ENCODE peak calls at places on chromosomes 12 and 14, in four cellular contexts. One of them, this sample, is unnamed. For H3K4me1, the result is how much of the 10 kb centered on the place peaks cover.

GRCh38 chr14:75911883-75912282 is 69.9 kb downstream of the TGFB3 start:
- DNase-seq in HepG2: no peak
- DNase-seq in GM12878: no peak
- DNase-seq in H1: peak
- DNase-seq in this sample: peak

GRCh38 chr12:101414533-101415119 is 7.1 kb upstream of the ARL1 start:
- DNase-seq in HepG2: peak
- DNase-seq in GM12878: peak
- DNase-seq in H1: no peak
- DNase-seq in this sample: peak

GRCh38 chr14:105092124-105092911 is 27.1 kb upstream of the GPR132 start:
- DNase-seq in HepG2: no peak
- DNase-seq in GM12878: no peak
- DNase-seq in H1: no peak
- DNase-seq in this sample: no peak

GRCh38 chr12:90978117-90978770 is 23.3 kb upstream of the CCER1 start:
- DNase-seq in HepG2: peak
- DNase-seq in GM12878: peak
- DNase-seq in H1: no peak
- DNase-seq in this sample: no peak

GRCh38 chr12:29533815-29534489 is 36.5 kb upstream of the OVCH1 start:
- DNase-seq in HepG2: no peak
- DNase-seq in GM12878: no peak
- DNase-seq in H1: no peak
- DNase-seq in this sample: no peak

GRCh38 chr14:31486764-31487163 is 1.1 kb downstream of the GPR33 start:
- DNase-seq in HepG2: no peak
- DNase-seq in GM12878: no peak
- DNase-seq in H1: no peak
- DNase-seq in this sample: no peak

GRCh38 chr12:101789171-101789570 is 41.6 kb downstream of the GNPTAB start:
- DNase-seq in HepG2: no peak
- DNase-seq in GM12878: no peak
- DNase-seq in H1: no peak
- DNase-seq in this sample: no peak

GRCh38 chr12:19248929-19249602 is 119.5 kb downstream of the PLEKHA5 start:
- DNase-seq in HepG2: no peak
- DNase-seq in GM12878: no peak
- DNase-seq in H1: no peak
- DNase-seq in this sample: no peak

GRCh38 chr12:88453323-88453722 is 126.9 kb downstream of the KITLG start:
- DNase-seq in HepG2: no peak
- DNase-seq in GM12878: no peak
- DNase-seq in H1: no peak
- DNase-seq in this sample: no peak

GRCh38 chr14:95489163-95489887 is 27.1 kb downstream of the SYNE3 start:
- DNase-seq in HepG2: peak
- DNase-seq in GM12878: no peak
- DNase-seq in H1: no peak
- DNase-seq in this sample: no peak

GRCh38 chr12:108508243-108508642 is 6.8 kb upstream of the FICD start:
- DNase-seq in HepG2: no peak
- DNase-seq in GM12878: no peak
- DNase-seq in H1: no peak
- DNase-seq in this sample: no peak

GRCh38 chr12:9868271-9868815 is 811 bp downstream of the CLEC2B start:
- DNase-seq in HepG2: no peak
- DNase-seq in GM12878: no peak
- DNase-seq in H1: no peak
- DNase-seq in this sample: no peak

GRCh38 chr12:117020536-117021220 is 78.5 kb downstream of the TESC start:
- DNase-seq in HepG2: no peak
- DNase-seq in GM12878: no peak
- DNase-seq in H1: no peak
- DNase-seq in this sample: no peak

GRCh38 chr12:26198742-26199141 is 3.4 kb downstream of the SSPN start:
- DNase-seq in HepG2: no peak
- DNase-seq in GM12878: no peak
- DNase-seq in H1: no peak
- DNase-seq in this sample: no peak

GRCh38 chr14:58298880-58299664 is 717 bp downstream of the ARID4A start:
- DNase-seq in HepG2: no peak
- DNase-seq in GM12878: no peak
- DNase-seq in H1: no peak
- DNase-seq in this sample: no peak

GRCh38 chr14:68547305-68548193 is 245.3 kb downstream of the ZFP36L1 start:
- DNase-seq in HepG2: no peak
- DNase-seq in GM12878: no peak
- DNase-seq in H1: no peak
- DNase-seq in this sample: no peak

GRCh38 chr14:59450716-59451115 is 14.5 kb downstream of the GPR135 start:
- DNase-seq in HepG2: no peak
- DNase-seq in GM12878: no peak
- DNase-seq in H1: no peak
- DNase-seq in this sample: no peak

GRCh38 chr14:91417983-91418386 is 365 bp upstream of the CCDC88C start:
- DNase-seq in HepG2: peak
- DNase-seq in GM12878: no peak
- DNase-seq in H1: no peak
- DNase-seq in this sample: no peak

GRCh38 chr12:45324391-45324790 is 108.5 kb downstream of the ANO6 start:
- DNase-seq in HepG2: no peak
- DNase-seq in GM12878: no peak
- DNase-seq in H1: no peak
- DNase-seq in this sample: no peak

GRCh38 chr12:55742719-55743130 is at the start of gene GDF11:
- DNase-seq in HepG2: peak
- DNase-seq in GM12878: no peak
- DNase-seq in H1: no peak
- DNase-seq in this sample: no peak

GRCh38 chr14:92991536-92991935 is 68.6 kb downstream of the CHGA start:
- DNase-seq in HepG2: no peak
- DNase-seq in GM12878: no peak
- DNase-seq in H1: no peak
- DNase-seq in this sample: no peak

GRCh38 chr14:105582639-105583038 is 56.3 kb downstream of the TMEM121 start:
- DNase-seq in HepG2: peak
- DNase-seq in GM12878: no peak
- DNase-seq in H1: no peak
- DNase-seq in this sample: no peak

GRCh38 chr14:32938719-32939253 is at the start of gene NPAS3:
- DNase-seq in HepG2: no peak
- DNase-seq in GM12878: no peak
- DNase-seq in H1: no peak
- DNase-seq in this sample: no peak

GRCh38 chr14:29925736-29926135 is 1.9 kb downstream of the PRKD1 start:
- DNase-seq in HepG2: no peak
- DNase-seq in GM12878: no peak
- DNase-seq in H1: no peak
- DNase-seq in this sample: no peak

GRCh38 chr14:105165134-105165704 is 3.4 kb downstream of the JAG2 start:
- DNase-seq in HepG2: no peak
- DNase-seq in GM12878: no peak
- DNase-seq in H1: no peak
- DNase-seq in this sample: no peak

GRCh38 chr12:11923067-11923466 is 147.7 kb upstream of the BCL2L14 start:
- DNase-seq in HepG2: no peak
- DNase-seq in GM12878: no peak
- DNase-seq in H1: no peak
- DNase-seq in this sample: no peak

GRCh38 chr12:56129210-56129691 is 1.2 kb downstream of the ESYT1 start:
- DNase-seq in HepG2: no peak
- DNase-seq in GM12878: no peak
- DNase-seq in H1: no peak
- DNase-seq in this sample: no peak

GRCh38 chr12:126617312-126617711 is 1552.1 kb downstream of the AACS start:
- DNase-seq in HepG2: no peak
- DNase-seq in GM12878: no peak
- DNase-seq in H1: peak
- DNase-seq in this sample: peak

GRCh38 chr14:24607635-24608492 is 1.6 kb downstream of the GZMH start:
- DNase-seq in HepG2: no peak
- DNase-seq in GM12878: no peak
- DNase-seq in H1: no peak
- DNase-seq in this sample: no peak

GRCh38 chr12:104426926-104427546 is 29.7 kb upstream of the CHST11 start:
- DNase-seq in HepG2: no peak
- DNase-seq in GM12878: no peak
- DNase-seq in H1: no peak
- DNase-seq in this sample: no peak

GRCh38 chr12:17304503-17305347 is 698.8 kb upstream of the LMO3 start:
- DNase-seq in HepG2: no peak
- DNase-seq in GM12878: no peak
- DNase-seq in H1: no peak
- DNase-seq in this sample: no peak

GRCh38 chr12:34393086-34393820 is 371.0 kb downstream of the ALG10 start:
- DNase-seq in HepG2: no peak
- DNase-seq in GM12878: no peak
- DNase-seq in H1: no peak
- DNase-seq in this sample: no peak

GRCh38 chr12:132397152-132397933 is 68.0 kb upstream of the GALNT9 start:
- DNase-seq in HepG2: no peak
- DNase-seq in GM12878: no peak
- DNase-seq in H1: no peak
- DNase-seq in this sample: no peak

GRCh38 chr12:54259194-54260011 is 20.5 kb downstream of the CBX5 start:
- DNase-seq in HepG2: no peak
- DNase-seq in GM12878: peak
- DNase-seq in H1: peak
- DNase-seq in this sample: peak

GRCh38 chr14:51638071-51638944 is 13.4 kb upstream of the FRMD6 start:
- DNase-seq in HepG2: peak
- DNase-seq in GM12878: no peak
- DNase-seq in H1: no peak
- DNase-seq in this sample: no peak

GRCh38 chr14:28831126-28831525 is 64.5 kb downstream of the FOXG1 start:
- DNase-seq in HepG2: no peak
- DNase-seq in GM12878: peak
- DNase-seq in H1: no peak
- DNase-seq in this sample: no peak

GRCh38 chr12:113093409-113094101 is 37.0 kb downstream of the DTX1 start:
- DNase-seq in HepG2: no peak
- DNase-seq in GM12878: no peak
- DNase-seq in H1: no peak
- DNase-seq in this sample: no peak

GRCh38 chr14:50531595-50532501 is 521 bp downstream of the MAP4K5 start:
- DNase-seq in HepG2: no peak
- DNase-seq in GM12878: no peak
- DNase-seq in H1: peak
- DNase-seq in this sample: peak

DNA sequence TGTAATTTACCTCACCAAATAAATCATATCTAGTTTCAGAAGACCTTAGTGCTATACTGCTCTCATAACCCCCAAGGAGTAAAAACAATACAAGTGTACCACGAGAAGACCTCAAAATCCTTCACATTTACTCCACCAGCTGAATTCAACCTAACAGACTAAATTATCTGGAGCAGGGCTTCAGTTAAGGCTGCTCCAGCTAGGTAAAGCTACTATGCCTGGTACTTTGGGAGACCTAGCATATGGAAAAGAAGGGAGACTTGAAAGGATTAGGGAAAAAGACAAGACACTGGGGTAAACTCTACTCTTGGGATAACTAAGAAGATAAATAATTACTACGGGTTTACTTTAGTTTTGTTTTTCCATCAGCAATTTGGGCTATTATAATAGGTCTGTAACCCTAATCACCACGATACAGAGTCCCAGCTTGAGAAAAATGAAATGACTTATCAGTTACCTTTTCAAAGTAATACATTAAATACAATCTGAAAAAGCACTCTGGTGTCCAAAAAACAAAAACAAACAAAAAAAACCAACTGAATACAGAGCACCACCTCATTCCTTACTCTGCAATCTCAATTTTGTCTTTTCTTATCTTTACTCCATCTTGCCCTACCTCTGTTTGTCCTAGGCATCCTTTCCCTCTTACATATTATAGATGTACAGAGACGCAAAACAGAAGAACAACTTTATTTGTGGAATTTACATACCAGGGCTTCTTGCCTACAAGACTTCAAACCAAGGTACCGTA is 2.1 kb downstream of the EML5 start:
- DNase-seq in HepG2: no peak
- DNase-seq in GM12878: no peak
- DNase-seq in H1: no peak
- DNase-seq in this sample: no peak
- H3K4me3 ChIP-seq in HepG2: no peak
- H3K4me3 ChIP-seq in GM12878: no peak
- H3K4me3 ChIP-seq in H1: no peak
- H3K4me3 ChIP-seq in this sample: no peak

GRCh38 chr14:73173092-73173735 is 36.9 kb downstream of the PSEN1 start:
- DNase-seq in HepG2: peak
- DNase-seq in GM12878: no peak
- DNase-seq in H1: no peak
- DNase-seq in this sample: no peak
- TF ChIP-seq SUZ12 in HepG2: no peak
- TF ChIP-seq SUZ12 in GM12878: no peak
- TF ChIP-seq SUZ12 in H1: no peak
- TF ChIP-seq SUZ12 in this sample: no peak

DNA sequence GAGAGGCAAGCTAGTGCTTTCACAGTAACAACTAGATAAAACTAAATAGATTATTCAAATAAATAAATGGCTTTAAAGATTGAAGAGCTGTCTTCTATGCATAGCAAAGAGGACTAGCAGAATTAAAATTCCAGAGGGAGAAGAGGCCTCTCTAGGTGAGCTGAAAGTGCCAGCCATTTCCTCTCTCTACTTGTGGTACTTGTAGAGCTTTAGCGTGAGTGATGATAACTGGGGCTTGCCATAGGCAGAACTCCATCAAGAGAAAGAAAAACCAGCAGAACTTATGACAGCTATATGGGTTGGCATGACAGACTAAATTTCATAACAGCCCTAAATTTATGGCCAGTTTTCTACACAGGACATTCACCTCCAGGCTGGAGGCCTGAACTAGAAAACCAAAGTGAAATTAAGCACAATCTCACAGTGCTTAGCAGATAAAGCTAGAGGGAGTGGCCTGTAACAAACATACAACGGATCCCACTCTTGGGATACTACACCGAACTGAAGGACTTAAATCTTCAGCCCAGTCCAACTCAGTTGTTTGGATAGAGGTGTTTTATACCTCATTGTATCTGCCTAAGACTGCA is 11.0 kb downstream of the SPTLC2 start:
- DNase-seq in HepG2: no peak
- DNase-seq in GM12878: no peak
- DNase-seq in H1: no peak
- DNase-seq in this sample: no peak
- H3K4me1 ChIP-seq in HepG2: under half
- H3K4me1 ChIP-seq in GM12878: under half
- H3K4me1 ChIP-seq in H1: under half
- H3K4me1 ChIP-seq in this sample: under half

DNA sequence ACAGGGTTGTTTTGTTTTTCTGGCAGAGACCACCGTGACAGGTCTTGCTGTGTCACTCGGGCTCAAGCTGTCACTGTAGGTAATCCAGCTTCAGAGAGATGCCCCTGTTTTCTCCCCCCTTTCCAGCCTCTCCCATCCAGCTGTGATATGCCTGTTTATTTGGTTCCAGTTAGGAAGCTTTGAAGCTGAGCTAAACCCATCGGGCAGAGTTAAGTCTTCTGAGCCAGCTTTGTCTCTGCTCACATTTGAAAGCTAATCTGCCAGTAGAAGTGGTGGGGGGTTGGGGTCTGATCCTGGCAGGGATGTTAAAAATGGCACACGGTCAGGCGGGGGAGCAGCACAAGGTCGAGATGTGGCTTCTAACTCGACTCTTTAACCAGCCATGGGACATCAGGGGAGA is 130.0 kb downstream of the TSPAN9 start:
- DNase-seq in HepG2: no peak
- DNase-seq in GM12878: no peak
- DNase-seq in H1: no peak
- DNase-seq in this sample: no peak
- H3K4me3 ChIP-seq in HepG2: no peak
- H3K4me3 ChIP-seq in GM12878: no peak
- H3K4me3 ChIP-seq in H1: no peak
- H3K4me3 ChIP-seq in this sample: no peak